ENCODE peak calls at places on chromosomes 5 and 9, in six cellular contexts. L is tibial nerve, S is A549, T is H1, C is HepG2, J is SK-N-SH. K is an unnamed sample.

GRCh38 chr5:164148292-164148691 is 642.9 kb downstream of the MAT2B start:
- DNase-seq in L (no peak), S (no peak), T (no peak), C (no peak), J (no peak), K (no peak)

GRCh38 chr5:33816791-33817190 is 75.0 kb downstream of the ADAMTS12 start:
- DNase-seq in L (no peak), S (no peak), T (no peak), C (no peak), J (no peak), K (no peak)

GRCh38 chr5:135009736-135010501 is 24.1 kb downstream of the PITX1 start:
- DNase-seq in L (no peak), S (no peak), T (no peak), C (no peak), J (peak; percentile 9), K (no peak)

GRCh38 chr5:169335806-169336205 is 34.9 kb upstream of the SLIT3 start:
- DNase-seq in L (no peak), S (no peak), T (no peak), C (no peak), J (no peak), K (no peak)

GRCh38 chr5:159783731-159784247 is 132.5 kb upstream of the ADRA1B start:
- DNase-seq in L (no peak), S (no peak), T (no peak), C (no peak), J (no peak), K (no peak)

GRCh38 chr9:36126016-36126786 is 10.3 kb upstream of the GLIPR2 start:
- DNase-seq in L (no peak), S (no peak), T (no peak), C (no peak), J (no peak), K (no peak)

GRCh38 chr9:36597412-36598178 is 24.9 kb downstream of the MELK start:
- DNase-seq in L (no peak), S (peak; percentile 78), T (no peak), C (peak; percentile 58), J (peak; percentile 51), K (no peak)

GRCh38 chr9:79684059-79684458 is 112.3 kb downstream of the TLE4 start:
- DNase-seq in L (no peak), S (no peak), T (no peak), C (no peak), J (no peak), K (no peak)

GRCh38 chr9:115973241-115973640 is 180.3 kb upstream of the PAPPA start:
- DNase-seq in L (no peak), S (no peak), T (no peak), C (no peak), J (no peak), K (no peak)

DNA sequence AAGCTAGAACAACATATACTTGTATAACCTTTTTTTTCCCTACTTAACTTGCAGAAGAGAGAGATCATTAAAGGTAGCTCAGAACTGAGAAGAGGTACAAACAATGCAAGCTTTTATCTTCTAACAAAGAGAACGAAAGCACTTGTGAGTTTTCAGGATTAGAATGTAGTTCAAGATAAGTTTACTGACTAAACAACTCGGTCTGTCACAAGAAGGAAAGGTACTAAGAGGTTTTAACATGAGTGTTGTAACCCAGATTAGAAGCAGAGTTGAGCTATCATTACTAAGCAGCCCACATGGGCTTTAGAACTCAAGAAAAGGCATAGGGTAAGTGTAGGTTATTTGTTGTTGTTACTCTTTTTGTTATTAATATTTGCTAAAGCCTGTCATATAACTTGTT is 25.2 kb downstream of the GIN1 start:
- DNase-seq in L (no peak), S (no peak), T (no peak), C (peak; percentile 2), J (no peak), K (no peak)
- TF ChIP-seq EP300 in L (no peak), S (no peak), T (no peak), C (no peak), J (no peak), K (no peak)

GRCh38 chr5:90294604-90295003 is 115.0 kb downstream of the CETN3 start:
- DNase-seq in L (no peak), S (no peak), T (no peak), C (peak; percentile 13), J (no peak), K (no peak)
- TF ChIP-seq CTCF in L (no peak), S (no peak), T (no peak), C (peak; percentile 27), J (peak; percentile 12), K (no peak)

GRCh38 chr5:139678751-139679750 is 30.9 kb downstream of the CXXC5 start:
- DNase-seq in L (no peak), S (no peak), T (no peak), C (no peak), J (peak; percentile 56), K (no peak)
- TF ChIP-seq EP300 in L (peak; percentile 48), S (no peak), T (no peak), C (no peak), J (no peak), K (no peak)

GRCh38 chr5:143877196-143877595 is 65.2 kb downstream of the HMHB1 start:
- DNase-seq in L (no peak), S (no peak), T (no peak), C (no peak), J (no peak), K (no peak)
- TF ChIP-seq CTCF in L (no peak), S (no peak), T (no peak), C (no peak), J (no peak), K (no peak)

GRCh38 chr9:128946544-128946943 is 859 bp downstream of the DOLK start:
- DNase-seq in L (no peak), S (no peak), T (no peak), C (no peak), J (no peak), K (no peak)

GRCh38 chr9:128946945-128947422 is 419 bp downstream of the DOLK start:
- DNase-seq in L (peak; percentile 13), S (no peak), T (no peak), C (no peak), J (no peak), K (peak; percentile 33)

GRCh38 chr9:128945798-128946501 is 1.5 kb downstream of the DOLK start:
- DNase-seq in L (no peak), S (no peak), T (no peak), C (no peak), J (no peak), K (no peak)

GRCh38 chr9:128943832-128944620 is 3.4 kb downstream of the DOLK start:
- DNase-seq in L (no peak), S (no peak), T (no peak), C (peak; percentile 16), J (no peak), K (no peak)

GRCh38 chr9:128947423-128948310 is at the start of the genes DOLK and NUP188:
- DNase-seq in L (peak; percentile 98), S (peak; percentile 97), T (peak; percentile 100), C (peak; percentile 79), J (peak; percentile 100), K (peak; percentile 97)
- TF ChIP-seq EP300 in L (peak; percentile 99), S (no peak), T (peak; percentile 31), C (no peak), J (no peak), K (no peak)

K was measured in stomach.